ENCODE peak calls at places on chromosomes 2 and 18, in seven cellular contexts. S, C, N, L, K, I and P are unnamed samples.

GRCh38 chr18:42068030-42068429 is 113.0 kb downstream of the PIK3C3 start:
- DNase-seq in S (no peak), C (no peak), N (no peak), L (no peak), K (no peak), I (no peak), P (no peak)

GRCh38 chr2:67954125-67954748 is 108.6 kb downstream of the C1D start:
- DNase-seq in S (peak; percentile 99), C (no peak), N (no peak), L (no peak), K (no peak), I (no peak), P (no peak)

GRCh38 chr2:105111365-105112150 is 73.7 kb downstream of the MRPS9 start:
- DNase-seq in S (no peak), C (no peak), N (no peak), L (no peak), K (no peak), I (no peak), P (no peak)

GRCh38 chr2:20621366-20622295 is 29.3 kb downstream of the HS1BP3 start:
- DNase-seq in S (no peak), C (no peak), N (peak; percentile 18), L (no peak), K (no peak), I (no peak), P (no peak)

GRCh38 chr2:199424160-199424559 is 33.6 kb downstream of the SATB2 start:
- DNase-seq in S (no peak), C (no peak), N (no peak), L (no peak), K (no peak), I (no peak), P (no peak)

GRCh38 chr2:18719978-18720775 is 130.8 kb upstream of the NT5C1B start:
- DNase-seq in S (no peak), C (no peak), N (no peak), L (no peak), K (no peak), I (no peak), P (no peak)

GRCh38 chr18:22489694-22490093 is 72.0 kb upstream of the CTAGE1 start:
- DNase-seq in S (no peak), C (no peak), N (no peak), L (no peak), K (no peak), I (no peak), P (no peak)

GRCh38 chr2:237720962-237721361 is 77.6 kb upstream of the RBM44 start:
- DNase-seq in S (no peak), C (no peak), N (no peak), L (no peak), K (no peak), I (no peak), P (no peak)

GRCh38 chr2:216677439-216678097 is 17.8 kb downstream of the IGFBP5 start:
- DNase-seq in S (no peak), C (no peak), N (peak; percentile 12), L (no peak), K (no peak), I (no peak), P (no peak)

GRCh38 chr2:43126817-43127207 is 99.6 kb downstream of the ZFP36L2 start:
- DNase-seq in S (no peak), C (no peak), N (no peak), L (no peak), K (no peak), I (no peak), P (no peak)

GRCh38 chr18:76405761-76406356 is 89.2 kb downstream of the ZNF516 start:
- DNase-seq in S (peak; percentile 9), C (peak; percentile 65), N (peak; percentile 74), L (peak; percentile 67), K (peak; percentile 57), I (peak; percentile 14), P (no peak)

GRCh38 chr2:39024833-39025232 is 96.0 kb downstream of the SOS1 start:
- DNase-seq in S (no peak), C (no peak), N (no peak), L (no peak), K (no peak), I (no peak), P (no peak)

GRCh38 chr18:28637897-28638296 is 461.0 kb upstream of the CDH2 start:
- DNase-seq in S (no peak), C (no peak), N (no peak), L (no peak), K (no peak), I (no peak), P (no peak)

GRCh38 chr2:155944209-155944608 is 388.3 kb downstream of the NR4A2 start:
- DNase-seq in S (no peak), C (no peak), N (no peak), L (no peak), K (no peak), I (no peak), P (no peak)

GRCh38 chr2:48779019-48779418 is 23.5 kb upstream of the LHCGR start:
- DNase-seq in S (no peak), C (no peak), N (no peak), L (no peak), K (no peak), I (no peak), P (no peak)

GRCh38 chr2:10963155-10963554 is 51.4 kb downstream of the KCNF1 start:
- DNase-seq in S (no peak), C (no peak), N (no peak), L (no peak), K (no peak), I (no peak), P (no peak)

GRCh38 chr18:70154591-70155194 is 50.8 kb downstream of the RTTN start:
- DNase-seq in S (no peak), C (no peak), N (no peak), L (no peak), K (no peak), I (no peak), P (no peak)

GRCh38 chr2:198296665-198297308 is 492.4 kb downstream of the PLCL1 start:
- DNase-seq in S (peak; percentile 41), C (peak; percentile 72), N (peak; percentile 25), L (peak; percentile 82), K (peak; percentile 56), I (peak; percentile 25), P (no peak)

GRCh38 chr2:131154647-131155046 is 49.5 kb downstream of the PLEKHB2 start:
- DNase-seq in S (no peak), C (no peak), N (no peak), L (no peak), K (no peak), I (no peak), P (no peak)

GRCh38 chr18:29406996-29407395 is 1230.1 kb upstream of the CDH2 start:
- DNase-seq in S (no peak), C (no peak), N (no peak), L (no peak), K (no peak), I (no peak), P (no peak)

GRCh38 chr18:39485696-39486095 is 1920.1 kb upstream of the CELF4 start:
- DNase-seq in S (no peak), C (no peak), N (no peak), L (no peak), K (no peak), I (no peak), P (no peak)

GRCh38 chr2:131394147-131394931 is 30.4 kb upstream of the RAB6D start:
- DNase-seq in S (no peak), C (peak; percentile 59), N (no peak), L (no peak), K (peak; percentile 28), I (no peak), P (no peak)

GRCh38 chr2:24050041-24050655 is 607 bp downstream of the FKBP1B start:
- DNase-seq in S (no peak), C (peak; percentile 61), N (peak; percentile 51), L (no peak), K (peak; percentile 36), I (no peak), P (peak; percentile 60)

GRCh38 chr18:25136416-25137132 is 215.4 kb downstream of the ZNF521 start:
- DNase-seq in S (no peak), C (no peak), N (peak; percentile 36), L (no peak), K (no peak), I (no peak), P (no peak)

GRCh38 chr2:173708757-173709156 is 256.4 kb downstream of the SP3 start:
- DNase-seq in S (no peak), C (no peak), N (no peak), L (no peak), K (no peak), I (no peak), P (no peak)

GRCh38 chr2:239393401-239393940 is 7.3 kb downstream of the HDAC4 start:
- DNase-seq in S (peak; percentile 13), C (no peak), N (peak; percentile 71), L (no peak), K (no peak), I (no peak), P (no peak)